ENCODE peak calls at places on chromosomes 11 and 22, in five cellular contexts. W is HCT116, X is PC-3, O is MM.1S, K is GM23248. M is an unnamed sample.

GRCh38 chr11:42524534-42525227 is 787.1 kb upstream of the API5 start:
- DNase-seq in K (peak), X (peak), W (no peak), O (peak), M (peak)

GRCh38 chr11:118988280-118988679 is 9.7 kb upstream of the CENATAC start:
- DNase-seq in K (no peak), W (no peak), X (no peak), O (no peak), M (no peak)

GRCh38 chr11:41532413-41532812 is 73.0 kb upstream of the LRRC4C start:
- DNase-seq in O (no peak), W (no peak), K (no peak), X (no peak), M (no peak)

GRCh38 chr11:11909727-11910126 is 68.0 kb downstream of the USP47 start:
- DNase-seq in W (no peak), K (peak), X (no peak), O (no peak), M (no peak)

GRCh38 chr11:614091-614582 is 1.6 kb downstream of the IRF7 start:
- DNase-seq in O (no peak), K (no peak), W (no peak), X (peak), M (no peak)

GRCh38 chr11:19437760-19438159 is 197.0 kb upstream of the E2F8 start:
- DNase-seq in X (peak), O (no peak), W (no peak), K (peak), M (no peak)

GRCh38 chr11:47941907-47942558 is 38.3 kb upstream of the PTPRJ start:
- DNase-seq in W (no peak), O (peak), X (no peak), K (no peak), M (peak)

GRCh38 chr22:35191412-35191811 is 65.9 kb upstream of the HMGXB4 start:
- DNase-seq in X (peak), K (peak), W (peak), O (no peak), M (no peak)

GRCh38 chr22:47994899-47995573 is 1232.6 kb downstream of the TBC1D22A start:
- DNase-seq in X (no peak), W (no peak), K (no peak), O (no peak), M (no peak)

GRCh38 chr22:41910599-41911291 is 4.1 kb downstream of the SHISA8 start:
- DNase-seq in W (no peak), O (no peak), X (peak), K (peak), M (peak)

GRCh38 chr11:114794048-114794684 is 115.8 kb downstream of the NXPE2 start:
- DNase-seq in W (no peak), X (no peak), O (no peak), K (no peak), M (no peak)

GRCh38 chr11:41413843-41414242 is 45.6 kb downstream of the LRRC4C start:
- DNase-seq in O (peak), X (no peak), K (no peak), W (no peak), M (no peak)

GRCh38 chr11:2142762-2143202 is 3.6 kb upstream of the IGF2 start:
- DNase-seq in O (no peak), K (peak), W (no peak), X (peak), M (no peak)

GRCh38 chr11:2139691-2140337 is 625 bp upstream of the IGF2 start:
- DNase-seq in K (no peak), X (no peak), W (no peak), O (no peak), M (peak)

GRCh38 chr11:2142300-2142759 is 3.1 kb upstream of the IGF2 start:
- DNase-seq in W (no peak), K (peak), X (peak), O (no peak), M (no peak)

GRCh38 chr11:2139118-2139490 is at the start of gene IGF2:
- DNase-seq in K (no peak), W (no peak), X (no peak), O (no peak), M (peak)

DNA sequence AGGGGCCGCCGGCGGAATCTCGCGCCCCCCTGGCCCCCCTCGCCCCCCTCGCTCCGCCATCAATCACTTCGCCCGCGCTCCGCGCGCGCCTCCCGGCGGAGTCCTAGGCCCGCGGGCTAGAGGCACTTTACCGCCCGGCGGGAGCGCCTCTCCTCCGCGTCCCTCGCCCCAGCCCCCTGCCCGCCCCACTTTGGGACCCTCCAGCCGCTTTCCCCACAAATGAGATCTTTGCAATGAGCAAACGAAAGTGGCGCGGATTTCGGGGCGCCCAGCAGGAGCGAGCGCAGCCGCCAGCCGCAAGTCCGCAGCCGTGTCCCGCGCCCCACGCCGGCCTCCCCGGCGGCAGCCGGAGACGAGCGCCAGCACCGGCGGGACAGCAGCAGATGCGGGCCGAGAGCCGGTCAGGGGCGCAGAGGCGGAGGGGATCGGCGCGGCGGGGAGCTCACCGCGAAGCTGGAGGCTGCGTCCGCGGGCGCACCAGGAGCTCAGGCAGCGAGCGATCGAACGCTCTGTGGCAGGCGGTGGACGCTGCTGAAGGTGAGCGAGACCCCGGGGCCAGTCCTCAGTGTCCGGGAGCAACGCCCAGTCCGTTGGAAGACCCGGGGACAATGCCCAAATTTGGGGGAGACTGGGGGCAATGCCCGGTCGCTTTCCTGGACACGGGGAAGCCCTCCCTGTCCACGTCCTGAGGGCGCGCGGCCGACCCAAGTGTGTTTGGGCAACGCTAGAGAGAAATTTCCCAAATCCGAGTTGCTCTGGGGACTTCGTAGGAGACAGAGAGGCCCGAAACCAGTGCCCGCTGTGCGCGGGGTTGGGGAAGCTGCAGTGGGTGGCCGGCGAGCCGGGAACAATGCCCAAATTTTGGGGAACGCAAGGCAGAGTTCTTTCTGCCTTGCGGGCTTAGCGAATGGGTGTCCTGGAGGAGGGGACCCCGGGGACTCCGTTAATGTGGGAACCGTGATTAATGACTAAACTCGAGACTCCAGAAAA is 1.5 kb upstream of the IGF2 start:
- DNase-seq in O (no peak), X (no peak), W (no peak), K (no peak), M (peak)
- TF ChIP-seq EZH2 in O (no peak), X (no peak), W (no peak), K (no peak), M (peak)

GRCh38 chr11:125370561-125371389 is 125.3 kb downstream of the FEZ1 start:
- DNase-seq in K (no peak), W (no peak), O (no peak), X (no peak), M (peak)

GRCh38 chr11:125368757-125369156 is 127.3 kb downstream of the FEZ1 start:
- DNase-seq in O (no peak), X (no peak), K (no peak), W (no peak), M (no peak)

GRCh38 chr11:125369808-125370207 is 126.3 kb downstream of the FEZ1 start:
- DNase-seq in X (no peak), W (no peak), K (no peak), O (no peak), M (no peak)

GRCh38 chr11:125365196-125365931 is 130.7 kb downstream of the FEZ1 start:
- DNase-seq in O (no peak), W (no peak), K (peak), X (peak), M (no peak)

DNA sequence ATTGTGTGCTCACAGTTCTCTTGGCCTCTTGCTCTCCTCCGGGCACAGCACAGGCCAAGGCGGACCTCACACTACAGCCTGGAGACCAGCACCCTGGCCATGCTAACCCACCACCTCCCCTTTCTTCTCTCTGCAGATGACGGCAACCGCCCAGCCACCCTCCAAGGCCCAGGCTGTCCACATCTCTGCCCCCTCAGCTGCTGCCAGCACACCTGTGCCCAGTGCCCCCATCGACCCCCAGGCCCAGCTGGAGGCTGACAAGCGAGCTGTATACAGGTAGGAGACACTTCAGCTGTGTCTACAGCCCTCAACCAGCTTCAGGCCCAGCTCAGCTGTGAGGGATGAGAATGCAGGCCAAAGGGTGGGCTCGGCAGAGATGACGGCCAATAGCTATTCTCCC is 128.4 kb downstream of the FEZ1 start:
- DNase-seq in K (no peak), W (no peak), O (no peak), X (no peak), M (no peak)
- H3K9ac ChIP-seq in K (no peak), W (no peak), O (no peak), X (no peak), M (no peak)

DNA sequence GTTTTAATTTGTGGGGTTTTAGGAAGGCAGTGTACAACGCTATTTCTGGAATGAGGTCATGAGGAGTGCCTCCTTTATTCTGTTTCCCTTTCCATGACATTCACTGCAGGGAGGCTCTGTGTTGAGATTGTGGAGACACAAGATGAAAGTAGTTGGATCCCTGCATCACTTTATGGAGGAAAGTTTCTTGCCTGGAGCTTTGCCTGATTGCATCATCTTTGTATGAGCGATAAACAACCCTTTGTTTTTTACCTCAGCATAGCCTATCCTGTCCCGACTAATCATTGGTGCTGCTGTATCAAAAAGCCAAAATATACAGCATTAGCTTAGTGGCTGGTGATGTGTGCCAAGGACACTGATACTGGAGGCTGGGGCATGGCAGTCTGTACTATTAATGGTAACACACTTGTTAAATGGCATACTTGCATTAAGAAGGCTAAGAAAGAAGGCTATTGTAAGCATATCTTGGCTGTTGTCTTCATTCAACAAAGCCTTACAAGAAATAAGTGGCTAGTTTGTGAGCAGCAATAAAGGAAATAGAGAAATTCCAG is 31.2 kb upstream of the SLC5A4 start:
- DNase-seq in O (no peak), W (no peak), X (no peak), K (no peak), M (no peak)
- TF ChIP-seq EZH2phosphoT487 in O (no peak), W (no peak), X (no peak), K (no peak), M (no peak)

DNA sequence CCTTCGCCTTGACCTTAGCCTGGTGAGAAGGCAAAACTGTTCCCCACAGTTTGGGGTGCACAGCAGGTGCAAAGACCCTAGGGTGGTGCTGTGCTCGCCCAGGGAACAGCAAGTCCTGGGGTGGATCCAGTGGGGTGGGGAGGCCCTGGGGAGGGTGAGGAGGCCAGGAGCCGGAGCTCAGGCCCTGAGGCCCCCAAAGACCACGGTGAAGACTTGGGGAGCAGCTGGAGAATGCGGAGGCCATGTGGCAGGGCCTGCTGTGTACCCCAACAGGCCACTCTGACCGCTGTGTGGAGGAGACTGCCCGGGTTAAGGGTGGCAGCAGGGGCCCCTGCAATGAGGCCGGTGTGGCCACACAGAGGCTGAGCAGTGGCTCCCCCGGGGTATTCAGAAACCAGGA is 101.1 kb upstream of the RTL6 start:
- DNase-seq in X (no peak), W (no peak), O (no peak), K (no peak), M (no peak)
- TF ChIP-seq EZH2 in X (no peak), W (no peak), O (no peak), K (no peak), M (no peak)

DNA sequence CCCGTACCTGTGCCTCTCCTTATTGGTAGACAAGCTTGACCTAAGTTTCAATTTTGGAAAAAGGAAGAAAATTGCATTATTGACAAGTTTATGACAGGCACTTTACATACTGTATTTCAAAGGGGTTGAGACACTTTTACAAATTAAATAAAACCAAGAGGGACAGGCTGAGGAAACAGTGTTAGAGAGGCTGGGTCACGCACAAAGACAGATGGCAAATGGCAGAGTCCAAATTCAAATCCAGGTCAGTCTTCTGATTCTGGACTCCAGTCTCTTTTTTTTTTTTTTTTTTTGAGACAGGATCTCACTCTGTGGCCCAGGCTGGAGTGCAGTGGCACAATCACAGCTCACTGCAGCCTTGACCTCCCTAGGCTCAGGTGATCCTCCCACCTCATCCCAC is 10.1 kb downstream of the TRIM66 start:
- DNase-seq in W (no peak), X (no peak), O (no peak), K (no peak), M (no peak)
- H3K9ac ChIP-seq in W (no peak), X (no peak), O (no peak), K (no peak), M (no peak)

DNA sequence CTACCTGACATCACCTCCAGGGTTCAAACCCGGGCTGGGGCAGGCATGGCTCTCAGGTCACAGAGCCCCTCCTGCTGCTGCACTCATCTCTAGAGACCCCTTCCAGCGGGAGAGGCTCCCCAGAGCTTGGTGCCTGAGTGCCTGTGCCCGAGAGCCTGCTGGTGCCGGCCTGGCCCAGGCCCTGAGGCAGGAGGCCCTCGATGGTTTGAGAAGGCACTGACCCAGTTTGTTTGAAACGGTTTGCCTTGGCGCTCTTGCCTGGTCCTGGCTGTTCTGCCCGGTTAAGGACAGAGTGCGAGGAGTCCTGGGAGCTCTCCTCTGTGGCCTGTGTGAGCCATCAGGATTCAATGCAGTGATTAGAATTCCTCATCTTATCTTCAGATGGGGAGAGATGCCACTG is 88.9 kb downstream of the TBC1D22A start:
- DNase-seq in K (no peak), W (no peak), X (no peak), O (no peak), M (no peak)
- TF ChIP-seq EZH2phosphoT487 in K (no peak), W (no peak), X (no peak), O (no peak), M (no peak)

GRCh38 chr11:57475671-57476222 is 15.4 kb downstream of the RTN4RL2 start:
- DNase-seq in O (peak), X (no peak), K (no peak), W (no peak), M (no peak)
- TF ChIP-seq EZH2 in O (no peak), X (no peak), K (no peak), W (no peak), M (no peak)

GRCh38 chr22:46934746-46935491 is 172.5 kb downstream of the TBC1D22A start:
- DNase-seq in W (peak), K (peak), O (no peak), X (peak), M (no peak)

GRCh38 chr22:46935506-46936377 is 173.3 kb downstream of the TBC1D22A start:
- DNase-seq in K (peak), O (no peak), X (peak), W (no peak), M (no peak)

GRCh38 chr22:46933040-46933439 is 170.6 kb downstream of the TBC1D22A start:
- DNase-seq in X (no peak), W (no peak), K (no peak), O (no peak), M (no peak)

GRCh38 chr22:46933526-46933925 is 171.1 kb downstream of the TBC1D22A start:
- DNase-seq in X (no peak), W (no peak), O (no peak), K (no peak), M (no peak)

DNA sequence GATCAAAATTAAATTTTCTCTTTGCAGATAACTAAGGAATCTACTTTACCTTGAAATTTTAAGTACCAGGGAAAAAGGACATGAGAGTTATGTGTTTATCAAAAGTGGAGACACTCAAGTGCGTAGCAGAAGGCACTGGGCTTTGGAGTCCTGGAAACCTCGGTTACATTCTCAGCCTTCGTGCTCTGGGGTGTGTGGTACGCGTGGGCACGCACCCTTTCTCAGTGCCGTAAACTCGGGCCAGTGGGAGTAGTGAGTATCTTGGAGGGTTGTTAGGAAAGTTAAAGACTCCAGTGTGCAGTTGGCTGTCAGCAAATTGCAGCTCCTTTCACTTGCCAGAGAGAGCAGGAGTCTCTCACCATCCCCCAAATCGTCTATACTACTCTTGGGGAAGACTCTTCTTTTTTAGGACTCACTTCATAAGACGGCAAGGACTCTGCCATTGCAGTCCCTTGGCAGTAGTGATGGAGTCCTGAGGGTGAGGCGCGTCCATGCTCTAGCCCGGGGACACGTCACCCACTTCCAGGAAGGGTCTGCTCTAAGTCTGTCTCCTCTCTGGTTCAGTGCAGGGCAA is 171.8 kb downstream of the TBC1D22A start:
- DNase-seq in O (no peak), W (no peak), K (no peak), X (no peak), M (no peak)
- H3K9ac ChIP-seq in O (no peak), W (peak), K (peak), X (no peak), M (no peak)

GRCh38 chr11:122697636-122698167 is 42.2 kb downstream of the UBASH3B start:
- DNase-seq in O (peak), X (peak), W (no peak), K (peak), M (no peak)
- TF ChIP-seq EZH2phosphoT487 in O (no peak), X (no peak), W (no peak), K (no peak), M (no peak)

M was measured in neural progenitor cell.